ENCODE peak calls at places on chromosomes 5 and 9, in four cellular contexts. I is stimulated activated CD8-positive, alpha-beta memory T cell treated with anti-CD3 and anti-CD28 coated beads, Interleukin-4, amount 100 ng/mL, for 1 hour; D is activated CD8-positive, alpha-beta T cell treated with anti-CD3 and anti-CD28 coated beads for 36 hours; R is T1000. J is an unnamed sample.

GRCh38 chr9:79154806-79155205 is 417.0 kb upstream of the TLE4 start:
- DNase-seq in R (no peak), I (no peak), D (no peak), J (peak; percentile 7)

GRCh38 chr9:110025551-110026170 is 182.3 kb downstream of the C9orf152 start:
- DNase-seq in D (no peak), I (no peak), R (no peak), J (no peak)

GRCh38 chr9:115109486-115109885 is 8.5 kb downstream of the TNC start:
- DNase-seq in I (no peak), R (peak; percentile 21), D (no peak), J (peak; percentile 68)

GRCh38 chr9:109986423-109987055 is 206.5 kb downstream of the PALM2AKAP2 start:
- DNase-seq in R (no peak), I (no peak), D (no peak), J (peak; percentile 98)

GRCh38 chr5:62259699-62260220 is 46.2 kb upstream of the KIF2A start:
- DNase-seq in I (no peak), D (peak; percentile 28), R (no peak), J (no peak)

GRCh38 chr5:140360101-140360500 is at the start of gene SLC4A9:
- DNase-seq in I (no peak), R (no peak), D (no peak), J (no peak)

GRCh38 chr5:149422429-149423286 is 43.6 kb upstream of the IL17B start:
- DNase-seq in R (no peak), I (no peak), D (no peak), J (peak; percentile 82)

GRCh38 chr9:126514037-126514821 is 99.5 kb upstream of the LMX1B start:
- DNase-seq in D (peak; percentile 70), I (peak; percentile 33), R (peak; percentile 13), J (peak; percentile 27)

GRCh38 chr5:159209438-159210305 is at the start of gene RNF145:
- DNase-seq in D (peak; percentile 97), R (peak; percentile 59), I (peak; percentile 83), J (peak; percentile 79)

GRCh38 chr9:115262477-115262876 is 144.5 kb upstream of the TNC start:
- DNase-seq in R (peak; percentile 82), D (no peak), I (no peak), J (peak; percentile 90)

GRCh38 chr5:28473531-28474107 is 1435.2 kb upstream of the CDH9 start:
- DNase-seq in I (no peak), R (no peak), D (no peak), J (peak; percentile 0)

GRCh38 chr5:61299254-61299653 is 32.8 kb upstream of the ZSWIM6 start:
- DNase-seq in R (no peak), D (no peak), I (no peak), J (no peak)

GRCh38 chr9:134736791-134737489 is 95.3 kb downstream of the COL5A1 start:
- DNase-seq in R (no peak), D (no peak), I (no peak), J (no peak)

GRCh38 chr5:167549763-167550162 is 741.7 kb upstream of the WWC1 start:
- DNase-seq in R (no peak), D (no peak), I (no peak), J (no peak)

GRCh38 chr9:22129134-22129533 is 120.0 kb upstream of the CDKN2B start:
- DNase-seq in I (no peak), D (no peak), R (no peak), J (peak; percentile 65)

GRCh38 chr5:98341038-98341710 is 432.3 kb upstream of the RGMB start:
- DNase-seq in R (no peak), D (no peak), I (no peak), J (peak; percentile 94)

GRCh38 chr9:129615407-129616285 is 5.3 kb downstream of the C9orf50 start:
- DNase-seq in I (no peak), R (no peak), D (no peak), J (no peak)

GRCh38 chr9:4814913-4815312 is 22.2 kb downstream of the RCL1 start:
- DNase-seq in D (no peak), I (no peak), R (no peak), J (no peak)

GRCh38 chr9:109331353-109331752 is 10.5 kb upstream of the EPB41L4B start:
- DNase-seq in I (no peak), R (no peak), D (no peak), J (peak; percentile 69)

GRCh38 chr5:66789434-66789833 is 193.2 kb downstream of the MAST4 start:
- DNase-seq in D (no peak), R (no peak), I (no peak), J (no peak)

GRCh38 chr9:33415152-33416038 is 13.0 kb upstream of the AQP7 start:
- DNase-seq in D (peak; percentile 97), I (peak; percentile 59), R (no peak), J (peak; percentile 43)

GRCh38 chr5:111360173-111360572 is 136.0 kb downstream of the CAMK4 start:
- DNase-seq in I (no peak), R (no peak), D (no peak), J (no peak)

GRCh38 chr5:2465383-2465782 is 286.1 kb downstream of the IRX2 start:
- DNase-seq in I (no peak), D (no peak), R (no peak), J (no peak)

GRCh38 chr5:178363501-178364325 is 131.1 kb upstream of the PHYKPL start:
- DNase-seq in I (no peak), D (no peak), R (no peak), J (no peak)

GRCh38 chr9:21252727-21253547 is 13.1 kb upstream of the IFNA14 start:
- DNase-seq in I (no peak), R (no peak), D (peak; percentile 37), J (peak; percentile 31)

GRCh38 chr5:102834438-102834964 is 79.4 kb downstream of the PAM start:
- DNase-seq in D (no peak), R (no peak), I (no peak), J (no peak)

GRCh38 chr9:69546265-69546664 is 125.9 kb downstream of the APBA1 start:
- DNase-seq in D (no peak), I (no peak), R (no peak), J (no peak)

GRCh38 chr5:95042040-95042439 is 242.9 kb downstream of the MCTP1 start:
- DNase-seq in R (no peak), I (no peak), D (no peak), J (no peak)

GRCh38 chr9:3401556-3401955 is 124.2 kb downstream of the RFX3 start:
- DNase-seq in D (no peak), I (no peak), R (no peak), J (no peak)

GRCh38 chr5:59615272-59615671 is 278.3 kb downstream of the PDE4D start:
- DNase-seq in R (no peak), I (no peak), D (no peak), J (peak; percentile 6)

GRCh38 chr9:97807681-97808080 is 45.3 kb upstream of the FOXE1 start:
- DNase-seq in D (no peak), R (no peak), I (no peak), J (no peak)

GRCh38 chr9:126781717-126782388 is 23.0 kb upstream of the ZBTB43 start:
- DNase-seq in I (peak; percentile 65), R (peak; percentile 66), D (peak; percentile 88), J (peak; percentile 71)

GRCh38 chr9:122132539-122132938 is 27.0 kb downstream of the NDUFA8 start:
- DNase-seq in D (no peak), R (no peak), I (no peak), J (no peak)

GRCh38 chr5:32522429-32523143 is 62.8 kb upstream of the SUB1 start:
- DNase-seq in R (peak; percentile 75), I (no peak), D (peak; percentile 37), J (peak; percentile 72)

GRCh38 chr9:135671591-135672041 is 8.5 kb downstream of the LCN9 start:
- DNase-seq in R (no peak), I (no peak), D (peak; percentile 8), J (no peak)

GRCh38 chr9:80146466-80146865 is 574.7 kb downstream of the TLE4 start:
- DNase-seq in I (no peak), D (no peak), R (no peak), J (peak; percentile 15)

GRCh38 chr5:122805481-122805880 is 30.6 kb downstream of the SNX2 start:
- DNase-seq in D (no peak), I (no peak), R (no peak), J (peak; percentile 43)

GRCh38 chr5:135477594-135477993 is 25.4 kb upstream of the TIFAB start:
- DNase-seq in I (no peak), D (no peak), R (no peak), J (no peak)

GRCh38 chr5:109485030-109485429 is 75.3 kb upstream of the PJA2 start:
- DNase-seq in D (no peak), I (no peak), R (no peak), J (peak; percentile 48)

GRCh38 chr5:91956738-91957137 is 573.6 kb upstream of the ARRDC3 start:
- DNase-seq in I (no peak), R (no peak), D (no peak), J (no peak)